ENCODE peak calls at places on chromosomes 6 and 20, in nine cellular contexts. A is upper lobe of right lung; N is substantia nigra; Y is adipocyte; T is stimulated activated CD8-positive, alpha-beta memory T cell treated with anti-CD3 and anti-CD28 coated beads, Interleukin-2, amount 100 ng/mL, for 1 hour; H is AG10803; V is heart right ventricle; P is M059J; Q is occipital lobe. S is an unnamed sample.

GRCh38 chr6:786946-787763 is 94.2 kb upstream of the EXOC2 start:
- DNase-seq in A (no peak), Q (no peak), P (no peak), V (no peak), Y (peak), T (no peak), N (no peak), H (no peak), S (no peak)

GRCh38 chr6:34836451-34836850 is 44.6 kb downstream of the BLTP3A start:
- DNase-seq in Y (peak), P (no peak), Q (no peak), V (no peak), N (no peak), H (peak), T (no peak), A (no peak), S (no peak)

GRCh38 chr6:35674594-35674993 is 14.1 kb downstream of the FKBP5 start:
- DNase-seq in Q (no peak), V (no peak), A (no peak), Y (no peak), T (no peak), H (no peak), P (no peak), N (no peak), S (no peak)

GRCh38 chr6:32668226-32668747 is 1.8 kb upstream of the HLA-DQB1 start:
- DNase-seq in Q (no peak), V (peak), N (no peak), P (peak), T (no peak), Y (no peak), A (peak), H (no peak), S (no peak)

GRCh38 chr20:50393242-50393641 is 116.9 kb upstream of the PTPN1 start:
- DNase-seq in H (no peak), N (no peak), P (no peak), T (no peak), Q (no peak), V (no peak), Y (no peak), A (no peak), S (no peak)

GRCh38 chr20:56400001-56400640 is 7.7 kb downstream of the CSTF1 start:
- DNase-seq in T (peak), Y (peak), P (peak), Q (peak), H (peak), A (no peak), N (peak), V (peak), S (peak)

GRCh38 chr6:145036848-145037567 is 698.3 kb downstream of the EPM2A start:
- DNase-seq in T (no peak), Q (no peak), Y (no peak), V (no peak), H (no peak), P (peak), N (no peak), A (no peak), S (no peak)

GRCh38 chr6:140271759-140272377 is 897.4 kb upstream of the CITED2 start:
- DNase-seq in V (no peak), A (no peak), N (no peak), H (no peak), Q (no peak), T (no peak), Y (no peak), P (no peak), S (no peak)

GRCh38 chr6:52532457-52532856 is 44.4 kb downstream of the TRAM2 start:
- DNase-seq in N (no peak), Y (no peak), T (no peak), A (no peak), Q (no peak), H (no peak), P (no peak), V (no peak), S (no peak)

S was measured in HFF-Myc.